ENCODE peak calls at places on chromosomes 13 and 19, in four cellular contexts. One of them, this sample, is unnamed.

GRCh38 chr13:60933638-60934037 is 482.0 kb downstream of the PCDH20 start:
- DNase-seq in stimulated activated CD4-positive, alpha-beta T cell treated with anti-CD3 and anti-CD28 coated beads, Interleukin-15, amount 100 ng/mL, for 1 hour: no peak
- DNase-seq in aorta: no peak
- DNase-seq in stimulated activated CD8-positive, alpha-beta memory T cell treated with anti-CD3 and anti-CD28 coated beads, Interleukin-15, amount 100 ng/mL, for 24 hours: no peak
- DNase-seq in this sample: no peak

GRCh38 chr13:31887311-31887710 is 144.3 kb upstream of the FRY start:
- DNase-seq in stimulated activated CD4-positive, alpha-beta T cell treated with anti-CD3 and anti-CD28 coated beads, Interleukin-15, amount 100 ng/mL, for 1 hour: no peak
- DNase-seq in aorta: no peak
- DNase-seq in stimulated activated CD8-positive, alpha-beta memory T cell treated with anti-CD3 and anti-CD28 coated beads, Interleukin-15, amount 100 ng/mL, for 24 hours: no peak
- DNase-seq in this sample: no peak

GRCh38 chr19:47419037-47419783 is at the start of gene MEIS3:
- DNase-seq in stimulated activated CD4-positive, alpha-beta T cell treated with anti-CD3 and anti-CD28 coated beads, Interleukin-15, amount 100 ng/mL, for 1 hour: no peak
- DNase-seq in aorta: no peak
- DNase-seq in stimulated activated CD8-positive, alpha-beta memory T cell treated with anti-CD3 and anti-CD28 coated beads, Interleukin-15, amount 100 ng/mL, for 24 hours: no peak
- DNase-seq in this sample: no peak

GRCh38 chr19:14439014-14439413 is 5.9 kb downstream of the PKN1 start:
- DNase-seq in stimulated activated CD4-positive, alpha-beta T cell treated with anti-CD3 and anti-CD28 coated beads, Interleukin-15, amount 100 ng/mL, for 1 hour: no peak
- DNase-seq in aorta: no peak
- DNase-seq in stimulated activated CD8-positive, alpha-beta memory T cell treated with anti-CD3 and anti-CD28 coated beads, Interleukin-15, amount 100 ng/mL, for 24 hours: no peak
- DNase-seq in this sample: no peak

GRCh38 chr13:64410654-64411053 is 2819.5 kb downstream of the PCDH9 start:
- DNase-seq in stimulated activated CD4-positive, alpha-beta T cell treated with anti-CD3 and anti-CD28 coated beads, Interleukin-15, amount 100 ng/mL, for 1 hour: no peak
- DNase-seq in aorta: no peak
- DNase-seq in stimulated activated CD8-positive, alpha-beta memory T cell treated with anti-CD3 and anti-CD28 coated beads, Interleukin-15, amount 100 ng/mL, for 24 hours: no peak
- DNase-seq in this sample: no peak

GRCh38 chr19:4811328-4812131 is 20.0 kb downstream of the TICAM1 start:
- DNase-seq in stimulated activated CD4-positive, alpha-beta T cell treated with anti-CD3 and anti-CD28 coated beads, Interleukin-15, amount 100 ng/mL, for 1 hour: peak
- DNase-seq in aorta: peak
- DNase-seq in stimulated activated CD8-positive, alpha-beta memory T cell treated with anti-CD3 and anti-CD28 coated beads, Interleukin-15, amount 100 ng/mL, for 24 hours: peak
- DNase-seq in this sample: no peak

GRCh38 chr13:69331245-69331644 is 776.4 kb upstream of the ATXN8OS start:
- DNase-seq in stimulated activated CD4-positive, alpha-beta T cell treated with anti-CD3 and anti-CD28 coated beads, Interleukin-15, amount 100 ng/mL, for 1 hour: no peak
- DNase-seq in aorta: no peak
- DNase-seq in stimulated activated CD8-positive, alpha-beta memory T cell treated with anti-CD3 and anti-CD28 coated beads, Interleukin-15, amount 100 ng/mL, for 24 hours: no peak
- DNase-seq in this sample: no peak

GRCh38 chr13:32528358-32528757 is 10.2 kb downstream of the N4BP2L2 start:
- DNase-seq in stimulated activated CD4-positive, alpha-beta T cell treated with anti-CD3 and anti-CD28 coated beads, Interleukin-15, amount 100 ng/mL, for 1 hour: no peak
- DNase-seq in aorta: no peak
- DNase-seq in stimulated activated CD8-positive, alpha-beta memory T cell treated with anti-CD3 and anti-CD28 coated beads, Interleukin-15, amount 100 ng/mL, for 24 hours: no peak
- DNase-seq in this sample: no peak

GRCh38 chr13:60155978-60156377 is 7.8 kb downstream of the DIAPH3 start:
- DNase-seq in stimulated activated CD4-positive, alpha-beta T cell treated with anti-CD3 and anti-CD28 coated beads, Interleukin-15, amount 100 ng/mL, for 1 hour: no peak
- DNase-seq in aorta: no peak
- DNase-seq in stimulated activated CD8-positive, alpha-beta memory T cell treated with anti-CD3 and anti-CD28 coated beads, Interleukin-15, amount 100 ng/mL, for 24 hours: no peak
- DNase-seq in this sample: no peak

GRCh38 chr13:99393791-99394735 is 86.9 kb upstream of the GPR183 start:
- DNase-seq in stimulated activated CD4-positive, alpha-beta T cell treated with anti-CD3 and anti-CD28 coated beads, Interleukin-15, amount 100 ng/mL, for 1 hour: no peak
- DNase-seq in aorta: no peak
- DNase-seq in stimulated activated CD8-positive, alpha-beta memory T cell treated with anti-CD3 and anti-CD28 coated beads, Interleukin-15, amount 100 ng/mL, for 24 hours: no peak
- DNase-seq in this sample: no peak

GRCh38 chr13:99155821-99156220 is 44.8 kb upstream of the UBAC2 start:
- DNase-seq in stimulated activated CD4-positive, alpha-beta T cell treated with anti-CD3 and anti-CD28 coated beads, Interleukin-15, amount 100 ng/mL, for 1 hour: no peak
- DNase-seq in aorta: no peak
- DNase-seq in stimulated activated CD8-positive, alpha-beta memory T cell treated with anti-CD3 and anti-CD28 coated beads, Interleukin-15, amount 100 ng/mL, for 24 hours: no peak
- DNase-seq in this sample: no peak

GRCh38 chr13:100363874-100364273 is 224.7 kb downstream of the GGACT start:
- DNase-seq in stimulated activated CD4-positive, alpha-beta T cell treated with anti-CD3 and anti-CD28 coated beads, Interleukin-15, amount 100 ng/mL, for 1 hour: no peak
- DNase-seq in aorta: no peak
- DNase-seq in stimulated activated CD8-positive, alpha-beta memory T cell treated with anti-CD3 and anti-CD28 coated beads, Interleukin-15, amount 100 ng/mL, for 24 hours: no peak
- DNase-seq in this sample: no peak

GRCh38 chr19:4567584-4568071 is 8.1 kb upstream of the SEMA6B start:
- DNase-seq in stimulated activated CD4-positive, alpha-beta T cell treated with anti-CD3 and anti-CD28 coated beads, Interleukin-15, amount 100 ng/mL, for 1 hour: peak
- DNase-seq in aorta: no peak
- DNase-seq in stimulated activated CD8-positive, alpha-beta memory T cell treated with anti-CD3 and anti-CD28 coated beads, Interleukin-15, amount 100 ng/mL, for 24 hours: peak
- DNase-seq in this sample: peak

GRCh38 chr13:112838038-112838965 is 130.7 kb upstream of the MCF2L start:
- DNase-seq in stimulated activated CD4-positive, alpha-beta T cell treated with anti-CD3 and anti-CD28 coated beads, Interleukin-15, amount 100 ng/mL, for 1 hour: no peak
- DNase-seq in aorta: no peak
- DNase-seq in stimulated activated CD8-positive, alpha-beta memory T cell treated with anti-CD3 and anti-CD28 coated beads, Interleukin-15, amount 100 ng/mL, for 24 hours: no peak
- DNase-seq in this sample: no peak

GRCh38 chr13:78410164-78410563 is 193.2 kb downstream of the POU4F1 start:
- DNase-seq in stimulated activated CD4-positive, alpha-beta T cell treated with anti-CD3 and anti-CD28 coated beads, Interleukin-15, amount 100 ng/mL, for 1 hour: no peak
- DNase-seq in aorta: no peak
- DNase-seq in stimulated activated CD8-positive, alpha-beta memory T cell treated with anti-CD3 and anti-CD28 coated beads, Interleukin-15, amount 100 ng/mL, for 24 hours: no peak
- DNase-seq in this sample: no peak

GRCh38 chr13:74135306-74136088 is 1.3 kb upstream of the KLF12 start:
- DNase-seq in stimulated activated CD4-positive, alpha-beta T cell treated with anti-CD3 and anti-CD28 coated beads, Interleukin-15, amount 100 ng/mL, for 1 hour: peak
- DNase-seq in aorta: peak
- DNase-seq in stimulated activated CD8-positive, alpha-beta memory T cell treated with anti-CD3 and anti-CD28 coated beads, Interleukin-15, amount 100 ng/mL, for 24 hours: peak
- DNase-seq in this sample: peak

GRCh38 chr13:24627864-24628418 is 52.3 kb upstream of the ATP12A start:
- DNase-seq in stimulated activated CD4-positive, alpha-beta T cell treated with anti-CD3 and anti-CD28 coated beads, Interleukin-15, amount 100 ng/mL, for 1 hour: no peak
- DNase-seq in aorta: no peak
- DNase-seq in stimulated activated CD8-positive, alpha-beta memory T cell treated with anti-CD3 and anti-CD28 coated beads, Interleukin-15, amount 100 ng/mL, for 24 hours: no peak
- DNase-seq in this sample: no peak

GRCh38 chr19:18613589-18614234 is 1.0 kb downstream of the TMEM59L start:
- DNase-seq in stimulated activated CD4-positive, alpha-beta T cell treated with anti-CD3 and anti-CD28 coated beads, Interleukin-15, amount 100 ng/mL, for 1 hour: no peak
- DNase-seq in aorta: no peak
- DNase-seq in stimulated activated CD8-positive, alpha-beta memory T cell treated with anti-CD3 and anti-CD28 coated beads, Interleukin-15, amount 100 ng/mL, for 24 hours: no peak
- DNase-seq in this sample: no peak